ENCODE peak calls at places on chromosome 2, in seven cellular contexts. M, Q, B, N, K, W and J are unnamed samples. For H3K4me1 and H3K36me3, the result is how much of the 10 kb centered on the place peaks cover.

GRCh38 chr2:16031848-16032159 is 91.5 kb downstream of the MYCN start:
- DNase-seq in M (no peak), Q (no peak), B (no peak), N (no peak), K (peak), W (no peak), J (peak)

GRCh38 chr2:105180491-105180972 is 61.0 kb upstream of the GPR45 start:
- DNase-seq in M (no peak), Q (no peak), B (no peak), N (no peak), K (no peak), W (no peak), J (no peak)

GRCh38 chr2:183244300-183244849 is 120.1 kb downstream of the NUP35 start:
- DNase-seq in M (no peak), Q (no peak), B (no peak), N (no peak), K (no peak), W (no peak), J (no peak)

GRCh38 chr2:106277426-106277825 is 83.3 kb upstream of the UXS1 start:
- DNase-seq in M (no peak), Q (no peak), B (no peak), N (no peak), K (no peak), W (no peak), J (no peak)

GRCh38 chr2:192292478-192292877 is 97.7 kb upstream of the TMEFF2 start:
- DNase-seq in M (no peak), Q (no peak), B (no peak), N (no peak), K (no peak), W (no peak), J (no peak)

GRCh38 chr2:20615046-20615465 is 35.8 kb downstream of the HS1BP3 start:
- DNase-seq in M (no peak), Q (peak), B (peak), N (no peak), K (no peak), W (no peak), J (no peak)

GRCh38 chr2:96131152-96131817 is 7.0 kb downstream of the ASTL start:
- DNase-seq in M (no peak), Q (no peak), B (no peak), N (no peak), K (no peak), W (no peak), J (no peak)

GRCh38 chr2:17578466-17578928 is 38.0 kb downstream of the VSNL1 start:
- DNase-seq in M (no peak), Q (no peak), B (no peak), N (no peak), K (no peak), W (peak), J (no peak)

GRCh38 chr2:113228991-113229716 is 49.6 kb downstream of the PAX8 start:
- DNase-seq in M (no peak), Q (no peak), B (no peak), N (no peak), K (no peak), W (no peak), J (peak)

GRCh38 chr2:68907232-68907922 is 36.2 kb upstream of the BMP10 start:
- DNase-seq in M (no peak), Q (no peak), B (no peak), N (no peak), K (peak), W (no peak), J (peak)

GRCh38 chr2:120740765-120741513 is 5.3 kb downstream of the GLI2 start:
- DNase-seq in M (peak), Q (no peak), B (no peak), N (no peak), K (no peak), W (no peak), J (no peak)

GRCh38 chr2:58921676-58922075 is 680.6 kb upstream of the FANCL start:
- DNase-seq in M (no peak), Q (no peak), B (no peak), N (no peak), K (no peak), W (no peak), J (no peak)

GRCh38 chr2:34031097-34031496 is 432.0 kb upstream of the FAM98A start:
- DNase-seq in M (peak), Q (no peak), B (no peak), N (no peak), K (no peak), W (no peak), J (no peak)

GRCh38 chr2:37263839-37264238 is 32.4 kb downstream of the NDUFAF7 start:
- DNase-seq in M (no peak), Q (no peak), B (no peak), N (no peak), K (no peak), W (peak), J (no peak)

GRCh38 chr2:42835577-42836371 is 43.4 kb upstream of the HAAO start:
- DNase-seq in M (no peak), Q (peak), B (no peak), N (no peak), K (peak), W (no peak), J (no peak)

GRCh38 chr2:190062053-190062452 is 476 bp downstream of the MSTN start:
- DNase-seq in M (no peak), Q (no peak), B (no peak), N (no peak), K (no peak), W (no peak), J (no peak)

GRCh38 chr2:98908909-98909308 is 27.1 kb downstream of the CRACDL start:
- DNase-seq in M (no peak), Q (no peak), B (no peak), N (no peak), K (peak), W (peak), J (no peak)

GRCh38 chr2:200810252-200810650 is 1.5 kb upstream of the BZW1 start:
- DNase-seq in M (peak), Q (no peak), B (no peak), N (no peak), K (peak), W (peak), J (peak)

GRCh38 chr2:143600136-143600535 is 470.9 kb downstream of the ARHGAP15 start:
- DNase-seq in M (no peak), Q (no peak), B (no peak), N (no peak), K (no peak), W (no peak), J (no peak)

GRCh38 chr2:106972782-106973181 is 86.8 kb upstream of the ST6GAL2 start:
- DNase-seq in M (no peak), Q (no peak), B (no peak), N (no peak), K (no peak), W (no peak), J (no peak)

GRCh38 chr2:74001121-74001520 is 16.4 kb downstream of the TET3 start:
- DNase-seq in M (no peak), Q (no peak), B (no peak), N (no peak), K (peak), W (no peak), J (no peak)

GRCh38 chr2:3302751-3303582 is 74.7 kb downstream of the EIPR1 start:
- DNase-seq in M (no peak), Q (no peak), B (no peak), N (no peak), K (no peak), W (no peak), J (no peak)

GRCh38 chr2:164145093-164145987 is 409.5 kb upstream of the FIGN start:
- DNase-seq in M (no peak), Q (no peak), B (no peak), N (no peak), K (no peak), W (no peak), J (no peak)

GRCh38 chr2:184589261-184589660 is 9.1 kb upstream of the ZNF804A start:
- DNase-seq in M (no peak), Q (no peak), B (no peak), N (no peak), K (no peak), W (no peak), J (no peak)

GRCh38 chr2:240503848-240504247 is 53.9 kb downstream of the ANKMY1 start:
- DNase-seq in M (no peak), Q (no peak), B (no peak), N (no peak), K (no peak), W (no peak), J (no peak)

GRCh38 chr2:236748801-236749200 is 179.2 kb downstream of the ACKR3 start:
- DNase-seq in M (no peak), Q (no peak), B (peak), N (no peak), K (no peak), W (no peak), J (no peak)
- H3K4me1 ChIP-seq in M (under half), Q (under half), B (under half), N (under half), K (half or more), W (under half), J (under half)

DNA sequence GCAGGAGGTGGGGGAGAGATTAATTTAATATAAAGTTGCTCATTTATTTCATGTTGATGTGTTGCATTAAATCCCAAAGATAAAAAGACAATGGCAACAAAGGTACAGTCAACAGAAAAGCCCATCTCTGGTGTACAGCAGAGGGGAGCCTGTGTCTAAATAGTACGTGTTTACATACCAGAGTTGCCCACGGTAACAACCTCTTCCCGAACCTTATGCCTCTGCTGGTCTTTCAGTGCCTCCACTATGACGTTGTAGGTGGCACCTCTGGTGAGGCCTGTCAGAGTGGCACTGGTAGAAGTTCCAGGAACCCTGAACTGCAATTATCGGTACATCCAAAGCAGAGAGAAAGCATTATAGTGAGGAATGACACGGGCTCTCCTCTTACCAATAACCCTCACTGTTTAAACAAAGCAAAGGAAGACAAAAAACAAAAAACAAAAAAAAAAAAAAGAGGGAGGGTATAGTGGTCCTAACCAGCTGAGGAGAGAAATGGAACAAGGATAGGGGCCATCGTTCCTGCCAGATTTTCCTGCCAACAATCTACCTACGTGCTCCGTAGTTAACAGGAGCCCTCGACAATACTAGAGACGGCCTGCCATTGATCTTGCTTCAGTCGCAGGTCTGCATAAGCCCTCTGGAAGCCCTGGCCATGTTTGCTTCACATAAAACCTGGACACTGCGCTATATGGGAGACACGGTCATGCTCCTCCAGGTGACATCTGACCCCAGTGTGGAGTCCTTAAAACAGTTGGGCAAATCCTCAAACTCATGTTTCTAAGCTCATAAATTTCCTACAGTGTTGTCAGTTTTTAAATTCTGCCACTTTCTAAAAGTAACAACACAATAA is 58.5 kb downstream of the ATIC start:
- DNase-seq in M (no peak), Q (no peak), B (no peak), N (no peak), K (no peak), W (no peak), J (no peak)
- H3K36me3 ChIP-seq in M (under half), Q (under half), B (half or more), N (under half), K (half or more), W (under half), J (under half)

GRCh38 chr2:28606986-28607441 is 111.2 kb downstream of the PLB1 start:
- DNase-seq in M (peak), Q (peak), B (no peak), N (no peak), K (no peak), W (no peak), J (no peak)
- H3K4me1 ChIP-seq in M (under half), Q (under half), B (under half), N (under half), K (under half), W (under half), J (under half)

DNA sequence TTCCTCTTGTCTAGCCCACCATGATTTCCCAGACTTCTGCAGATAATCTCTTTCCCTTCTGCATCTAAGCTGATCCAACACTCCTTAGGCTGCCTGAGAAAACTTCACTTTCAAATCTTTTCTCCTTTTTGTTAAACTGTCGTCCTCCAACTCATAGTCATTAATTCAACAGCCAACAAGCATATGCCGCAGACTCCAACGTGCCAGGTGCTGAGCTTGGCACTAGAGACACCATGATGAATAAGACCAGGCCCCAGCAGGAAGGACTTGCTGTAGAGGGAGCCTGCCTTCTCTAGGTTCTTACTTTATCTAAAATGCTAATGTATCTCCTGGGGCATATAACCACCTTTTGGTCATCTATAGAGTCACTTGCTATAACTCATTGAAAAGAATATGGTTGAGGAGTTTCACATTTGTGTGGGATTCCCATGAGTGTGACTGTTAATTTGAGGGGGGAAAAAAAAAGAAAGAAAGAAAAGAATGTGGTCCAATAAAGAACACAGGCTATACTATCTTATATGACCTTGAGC is 51.0 kb downstream of the ANKRD44 start:
- DNase-seq in M (no peak), Q (no peak), B (no peak), N (no peak), K (no peak), W (no peak), J (no peak)
- H3K36me3 ChIP-seq in M (under half), Q (under half), B (under half), N (under half), K (under half), W (under half), J (under half)

GRCh38 chr2:234451242-234451641 is 45.6 kb downstream of the ARL4C start:
- DNase-seq in M (no peak), Q (no peak), B (no peak), N (no peak), K (no peak), W (no peak), J (no peak)
- H3K4me1 ChIP-seq in M (under half), Q (under half), B (under half), N (half or more), K (under half), W (under half), J (under half)

GRCh38 chr2:219474285-219475060 is 24.2 kb upstream of the GMPPA start:
- DNase-seq in M (no peak), Q (no peak), B (no peak), N (no peak), K (no peak), W (no peak), J (no peak)
- H3K36me3 ChIP-seq in M (under half), Q (under half), B (under half), N (under half), K (under half), W (under half), J (under half)

GRCh38 chr2:109549016-109549595 is 64.7 kb downstream of the SEPTIN10 start:
- DNase-seq in M (no peak), Q (no peak), B (no peak), N (no peak), K (no peak), W (no peak), J (peak)

GRCh38 chr2:109542384-109542783 is 71.4 kb downstream of the SEPTIN10 start:
- DNase-seq in M (no peak), Q (no peak), B (no peak), N (no peak), K (no peak), W (no peak), J (no peak)

GRCh38 chr2:109545828-109546713 is 67.7 kb downstream of the SEPTIN10 start:
- DNase-seq in M (peak), Q (peak), B (peak), N (peak), K (peak), W (peak), J (peak)

GRCh38 chr2:109547280-109547679 is 66.5 kb downstream of the SEPTIN10 start:
- DNase-seq in M (no peak), Q (no peak), B (no peak), N (no peak), K (no peak), W (no peak), J (no peak)
- H3K4me1 ChIP-seq in M (under half), Q (under half), B (under half), N (under half), K (under half), W (under half), J (under half)

GRCh38 chr2:235046561-235046960 is 94.7 kb downstream of the SH3BP4 start:
- DNase-seq in M (no peak), Q (no peak), B (no peak), N (no peak), K (no peak), W (no peak), J (no peak)

GRCh38 chr2:235045336-235045972 is 93.6 kb downstream of the SH3BP4 start:
- DNase-seq in M (no peak), Q (no peak), B (no peak), N (no peak), K (peak), W (peak), J (peak)

GRCh38 chr2:235044501-235045271 is 92.9 kb downstream of the SH3BP4 start:
- DNase-seq in M (no peak), Q (no peak), B (no peak), N (no peak), K (no peak), W (no peak), J (no peak)

GRCh38 chr2:235047171-235048160 is 95.6 kb downstream of the SH3BP4 start:
- DNase-seq in M (no peak), Q (no peak), B (no peak), N (no peak), K (no peak), W (no peak), J (no peak)

GRCh38 chr2:235045973-235046343 is 94.1 kb downstream of the SH3BP4 start:
- DNase-seq in M (no peak), Q (no peak), B (no peak), N (no peak), K (no peak), W (no peak), J (no peak)
- H3K36me3 ChIP-seq in M (under half), Q (under half), B (under half), N (under half), K (under half), W (under half), J (under half)

GRCh38 chr2:127157114-127157513 is 50.2 kb upstream of the BIN1 start:
- DNase-seq in M (no peak), Q (no peak), B (no peak), N (no peak), K (no peak), W (no peak), J (no peak)
- H3K4me1 ChIP-seq in M (under half), Q (under half), B (under half), N (under half), K (under half), W (under half), J (under half)

DNA sequence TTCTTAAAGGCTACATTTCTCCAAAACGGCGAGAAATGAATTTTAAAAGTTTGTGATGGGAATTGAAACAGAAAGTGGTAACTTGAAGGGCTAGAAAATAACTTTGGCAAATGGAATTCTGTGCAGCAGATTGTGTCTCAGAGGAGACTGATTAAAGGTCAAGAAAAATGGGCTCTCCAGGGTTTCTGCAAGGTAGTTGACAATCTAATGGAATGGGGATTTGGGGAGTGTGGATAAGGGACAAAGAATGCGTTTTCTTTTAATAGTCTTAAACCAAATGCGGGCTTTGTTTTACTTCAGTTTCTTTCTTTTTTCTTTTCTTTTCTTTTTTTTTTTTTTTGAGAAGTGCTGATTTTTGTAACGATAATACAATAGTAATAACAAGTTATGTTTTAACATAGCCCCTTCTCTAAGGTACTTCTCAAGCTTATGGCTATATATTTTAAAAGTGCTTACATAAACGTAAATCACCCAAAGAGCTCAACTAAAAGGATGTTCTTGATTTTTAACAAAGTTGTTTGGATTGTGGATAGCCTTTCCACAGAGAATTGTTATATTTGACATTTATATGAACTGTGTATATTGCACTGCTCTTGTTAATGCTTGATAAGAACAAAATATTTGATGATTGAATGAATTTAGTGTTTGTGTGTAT is 36.6 kb downstream of the CAMKMT start:
- DNase-seq in M (no peak), Q (no peak), B (no peak), N (no peak), K (no peak), W (no peak), J (no peak)
- H3K36me3 ChIP-seq in M (under half), Q (under half), B (under half), N (under half), K (under half), W (under half), J (under half)